ENCODE peak calls at places on chromosomes 13 and 19, in nine cellular contexts. E, R, I, X, Y, P, M, H and S are unnamed samples.

GRCh38 chr13:36385471-36385870 is 39.3 kb upstream of the SPART start:
- DNase-seq in E (peak; percentile 42), R (no peak), I (no peak), X (peak; percentile 37), Y (no peak), P (no peak), M (no peak), H (no peak), S (no peak)

GRCh38 chr19:3163230-3163886 is 15.2 kb upstream of the S1PR4 start:
- DNase-seq in E (peak; percentile 57), R (peak; percentile 62), I (peak; percentile 65), X (no peak), Y (peak; percentile 67), P (peak; percentile 66), M (peak; percentile 62), H (peak; percentile 38), S (peak; percentile 31)

GRCh38 chr19:17932485-17933338 is at the start of gene CCDC124:
- DNase-seq in E (peak; percentile 92), R (peak; percentile 90), I (peak; percentile 95), X (peak; percentile 83), Y (peak; percentile 91), P (peak; percentile 93), M (peak; percentile 81), H (peak; percentile 92), S (peak; percentile 85)

GRCh38 chr19:39351537-39352037 is 9.4 kb downstream of the SAMD4B start:
- DNase-seq in E (peak; percentile 31), R (no peak), I (no peak), X (no peak), Y (no peak), P (no peak), M (no peak), H (no peak), S (peak; percentile 21)

GRCh38 chr19:4007836-4008539 is 452 bp downstream of the PIAS4 start:
- DNase-seq in E (no peak), R (no peak), I (no peak), X (no peak), Y (peak; percentile 43), P (peak; percentile 71), M (no peak), H (no peak), S (no peak)

GRCh38 chr13:33331962-33332361 is 46.4 kb upstream of the STARD13 start:
- DNase-seq in E (no peak), R (no peak), I (no peak), X (no peak), Y (no peak), P (no peak), M (no peak), H (no peak), S (no peak)

GRCh38 chr19:11169896-11170678 is 14.5 kb upstream of the SPC24 start:
- DNase-seq in E (peak; percentile 42), R (no peak), I (no peak), X (peak; percentile 15), Y (no peak), P (no peak), M (no peak), H (no peak), S (no peak)

GRCh38 chr13:99062593-99062992 is 84.7 kb upstream of the DOCK9 start:
- DNase-seq in E (peak; percentile 75), R (no peak), I (no peak), X (peak; percentile 63), Y (peak; percentile 59), P (no peak), M (no peak), H (no peak), S (no peak)

GRCh38 chr19:31834070-31834469 is 484.8 kb upstream of the TSHZ3 start:
- DNase-seq in E (no peak), R (no peak), I (no peak), X (no peak), Y (no peak), P (no peak), M (no peak), H (no peak), S (no peak)

GRCh38 chr13:45773944-45774343 is 71.8 kb downstream of the CBY2 start:
- DNase-seq in E (no peak), R (no peak), I (no peak), X (no peak), Y (no peak), P (no peak), M (no peak), H (no peak), S (no peak)

GRCh38 chr19:50812474-50812873 is 11.1 kb downstream of the KLK1 start:
- DNase-seq in E (no peak), R (no peak), I (no peak), X (no peak), Y (no peak), P (no peak), M (no peak), H (no peak), S (no peak)

GRCh38 chr19:14563989-14564650 is 7.7 kb downstream of the NDUFB7 start:
- DNase-seq in E (no peak), R (no peak), I (peak; percentile 48), X (peak; percentile 35), Y (no peak), P (peak; percentile 71), M (no peak), H (no peak), S (no peak)

DNA sequence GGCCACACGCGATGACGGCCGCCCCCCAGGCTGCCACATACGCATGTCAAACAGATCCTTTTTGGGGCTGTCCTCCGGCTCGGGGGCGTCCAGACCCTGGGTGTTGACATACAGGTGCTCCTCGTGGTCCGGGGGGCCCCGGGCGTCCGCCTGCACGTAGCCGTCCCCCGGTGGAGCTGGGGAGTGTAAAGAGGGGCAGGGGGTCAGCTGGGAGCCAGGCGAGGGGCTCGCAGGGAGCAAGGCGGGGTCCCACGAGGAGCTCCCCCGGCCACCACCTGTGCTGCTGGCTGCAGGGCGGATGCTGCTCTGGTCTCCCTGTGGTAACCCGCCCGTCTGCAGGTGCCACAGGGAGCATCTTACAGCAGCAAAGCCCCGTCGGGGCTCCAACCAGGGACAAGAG is 16.1 kb upstream of the C2CD4C start:
- DNase-seq in E (no peak), R (no peak), I (no peak), X (no peak), Y (no peak), P (no peak), M (no peak), H (no peak), S (no peak)
- TF ChIP-seq CTCF in E (no peak), R (no peak), I (no peak), X (no peak), Y (no peak), P (no peak), M (no peak), H (no peak), S (no peak)

GRCh38 chr19:15634105-15634504 is 6.6 kb upstream of the CYP4F3 start:
- DNase-seq in E (no peak), R (no peak), I (no peak), X (no peak), Y (no peak), P (no peak), M (no peak), H (no peak), S (no peak)

GRCh38 chr19:15629003-15629880 is 11.5 kb upstream of the CYP4F3 start:
- DNase-seq in E (peak; percentile 35), R (peak; percentile 87), I (peak; percentile 76), X (peak; percentile 45), Y (peak; percentile 71), P (peak; percentile 88), M (peak; percentile 30), H (peak; percentile 63), S (peak; percentile 9)

GRCh38 chr19:15633122-15633521 is 7.6 kb upstream of the CYP4F3 start:
- DNase-seq in E (no peak), R (no peak), I (peak; percentile 42), X (no peak), Y (no peak), P (no peak), M (no peak), H (no peak), S (no peak)

GRCh38 chr19:15635016-15635805 is 5.5 kb upstream of the CYP4F3 start:
- DNase-seq in E (no peak), R (no peak), I (peak; percentile 30), X (peak; percentile 82), Y (no peak), P (no peak), M (no peak), H (no peak), S (no peak)

GRCh38 chr19:15631817-15632216 is 8.9 kb upstream of the CYP4F3 start:
- DNase-seq in E (no peak), R (peak; percentile 50), I (peak; percentile 64), X (no peak), Y (no peak), P (peak; percentile 43), M (no peak), H (no peak), S (no peak)
- TF ChIP-seq CTCF in E (no peak), R (peak; percentile 71), I (peak; percentile 74), X (peak; percentile 51), Y (no peak), P (no peak), M (peak; percentile 18), H (no peak), S (peak; percentile 57)

GRCh38 chr13:113086031-113086750 is 19.4 kb upstream of the F7 start:
- DNase-seq in E (no peak), R (no peak), I (no peak), X (no peak), Y (no peak), P (no peak), M (no peak), H (no peak), S (no peak)
- TF ChIP-seq CTCF in E (no peak), R (no peak), I (peak; percentile 25), X (no peak), Y (no peak), P (no peak), M (no peak), H (no peak), S (peak; percentile 12)

GRCh38 chr13:60981407-60981806 is 434.2 kb downstream of the PCDH20 start:
- DNase-seq in E (no peak), R (no peak), I (no peak), X (no peak), Y (no peak), P (no peak), M (no peak), H (no peak), S (no peak)
- TF ChIP-seq CTCF in E (no peak), R (no peak), I (no peak), X (no peak), Y (no peak), P (no peak), M (no peak), H (no peak), S (no peak)

GRCh38 chr19:8986296-8986695 is 23.9 kb downstream of the MUC16 start:
- DNase-seq in E (no peak), R (no peak), I (no peak), X (no peak), Y (no peak), P (no peak), M (no peak), H (no peak), S (no peak)

GRCh38 chr19:8988204-8988603 is 22.0 kb downstream of the MUC16 start:
- DNase-seq in E (no peak), R (no peak), I (peak; percentile 79), X (no peak), Y (no peak), P (peak; percentile 42), M (no peak), H (no peak), S (no peak)
- TF ChIP-seq CTCF in E (no peak), R (no peak), I (peak; percentile 63), X (no peak), Y (peak; percentile 23), P (no peak), M (peak; percentile 31), H (no peak), S (peak; percentile 26)